ENCODE peak calls at places on chromosomes 7 and 10, in eight cellular contexts. B is MM.1S, D is GM04504, K is NCI-H2029, I is OCI-LY7, Z is WTC11, W is EL, R is nephron progenitor cell. X is an unnamed sample.

GRCh38 chr10:70807566-70807965 is 8.2 kb upstream of the SGPL1 start:
- DNase-seq in B (no peak), D (no peak), K (no peak), I (no peak), Z (no peak), W (no peak), R (no peak), X (no peak)

GRCh38 chr7:148547946-148548345 is 42.6 kb upstream of the C7orf33 start:
- DNase-seq in B (peak; percentile 25), D (no peak), K (no peak), I (no peak), Z (no peak), W (no peak), R (no peak), X (no peak)

GRCh38 chr7:80182630-80183276 is 48.1 kb downstream of the GNAI1 start:
- DNase-seq in B (no peak), D (no peak), K (no peak), I (no peak), Z (no peak), W (peak; percentile 16), R (no peak), X (no peak)

GRCh38 chr7:1227814-1228534 is 4.7 kb upstream of the UNCX start:
- DNase-seq in B (no peak), D (no peak), K (no peak), I (no peak), Z (peak; percentile 83), W (no peak), R (peak; percentile 43), X (no peak)

GRCh38 chr7:91527460-91527859 is 263.2 kb downstream of the FZD1 start:
- DNase-seq in B (no peak), D (no peak), K (no peak), I (no peak), Z (no peak), W (no peak), R (no peak), X (no peak)

GRCh38 chr10:118725784-118726507 is 28.8 kb downstream of the CACUL1 start:
- DNase-seq in B (no peak), D (peak; percentile 42), K (no peak), I (no peak), Z (no peak), W (peak; percentile 19), R (no peak), X (no peak)

GRCh38 chr7:45086348-45087065 is 2.3 kb downstream of the NACAD start:
- DNase-seq in B (no peak), D (no peak), K (no peak), I (no peak), Z (no peak), W (no peak), R (no peak), X (no peak)

GRCh38 chr10:94640562-94640961 is 43.0 kb upstream of the CYP2C18 start:
- DNase-seq in B (no peak), D (no peak), K (no peak), I (no peak), Z (no peak), W (no peak), R (no peak), X (no peak)

GRCh38 chr10:20698837-20699236 is 198.3 kb downstream of the NEBL start:
- DNase-seq in B (no peak), D (no peak), K (no peak), I (no peak), Z (no peak), W (no peak), R (no peak), X (no peak)

GRCh38 chr10:131886181-131886716 is 14.6 kb upstream of the PPP2R2D start:
- DNase-seq in B (no peak), D (no peak), K (no peak), I (no peak), Z (no peak), W (no peak), R (no peak), X (no peak)

GRCh38 chr7:37971491-37971890 is 51.1 kb downstream of the EPDR1 start:
- DNase-seq in B (no peak), D (no peak), K (no peak), I (no peak), Z (no peak), W (no peak), R (no peak), X (no peak)

GRCh38 chr7:73901823-73902597 is 41.1 kb downstream of the TMEM270 start:
- DNase-seq in B (no peak), D (no peak), K (no peak), I (no peak), Z (peak; percentile 65), W (no peak), R (no peak), X (no peak)

GRCh38 chr7:152330827-152331226 is 105.0 kb downstream of the KMT2C start:
- DNase-seq in B (no peak), D (no peak), K (no peak), I (no peak), Z (no peak), W (no peak), R (no peak), X (no peak)

GRCh38 chr7:151736403-151736909 is 140.5 kb downstream of the PRKAG2 start:
- DNase-seq in B (no peak), D (peak; percentile 90), K (peak; percentile 84), I (no peak), Z (no peak), W (peak; percentile 95), R (peak; percentile 82), X (peak; percentile 28)

X was measured in endothelial cell.